ENCODE peak calls at places on chromosomes 16 and 17, in nine cellular contexts. T is AG08396, U is activated B cell treated with CpG ODN at 0.5 μM for 24 hours, E is naive B cell, C is fibroblast of pulmonary artery, X is HuH-7, Z is heart left ventricle, P is GM04504, M is esophagus squamous epithelium. H is an unnamed sample.

GRCh38 chr16:82197540-82198240 is 27.7 kb upstream of the MPHOSPH6 start:
- DNase-seq in X (no peak), E (no peak), P (no peak), C (peak), T (no peak), M (no peak), Z (no peak), U (no peak), H (peak)

GRCh38 chr17:58487589-58488427 is at the start of gene HSF5:
- DNase-seq in Z (peak), U (peak), T (no peak), E (peak), C (peak), P (no peak), X (no peak), M (no peak), H (no peak)

GRCh38 chr17:63279498-63280230 is 166.4 kb downstream of the CYB561 start:
- DNase-seq in C (peak), U (no peak), T (no peak), E (no peak), X (no peak), P (peak), Z (no peak), M (no peak), H (no peak)

GRCh38 chr17:17723354-17724261 is 42.4 kb downstream of the RAI1 start:
- DNase-seq in M (no peak), C (peak), E (no peak), Z (no peak), X (no peak), T (peak), U (peak), P (peak), H (no peak)

GRCh38 chr17:79808763-79809529 is 12.1 kb upstream of the CBX8 start:
- DNase-seq in X (peak), Z (no peak), M (no peak), U (no peak), T (no peak), E (no peak), C (peak), P (no peak), H (peak)

GRCh38 chr17:79338142-79338541 is 263.5 kb downstream of the ENGASE start:
- DNase-seq in C (no peak), P (no peak), E (no peak), Z (peak), M (no peak), T (no peak), X (no peak), U (no peak), H (no peak)

GRCh38 chr17:48542956-48543853 is 1.7 kb downstream of the HOXB2 start:
- DNase-seq in X (no peak), U (peak), Z (peak), P (no peak), E (peak), T (no peak), C (peak), M (no peak), H (no peak)

GRCh38 chr17:63390090-63390489 is 56.0 kb downstream of the CYB561 start:
- DNase-seq in U (no peak), T (no peak), Z (no peak), P (no peak), E (no peak), C (no peak), M (no peak), X (no peak), H (no peak)

GRCh38 chr17:80891096-80892018 is 100.3 kb upstream of the CHMP6 start:
- DNase-seq in P (peak), E (no peak), U (no peak), M (no peak), C (peak), T (peak), Z (peak), X (no peak), H (no peak)

GRCh38 chr16:3175157-3176153 is 12.5 kb upstream of the OR1F1 start:
- DNase-seq in T (no peak), U (no peak), M (no peak), X (peak), P (no peak), C (no peak), E (no peak), Z (no peak), H (no peak)

GRCh38 chr17:74204474-74204873 is 996 bp downstream of the RPL38 start:
- DNase-seq in Z (no peak), C (no peak), P (no peak), U (no peak), M (no peak), T (no peak), E (no peak), X (no peak), H (no peak)

GRCh38 chr17:13420294-13421277 is 181.1 kb downstream of the HS3ST3A1 start:
- DNase-seq in E (no peak), P (peak), C (peak), U (no peak), X (no peak), Z (no peak), T (no peak), M (no peak), H (peak)